ENCODE peak calls at places on chromosome 6, in seven cellular contexts. M, T, N, E, U, F and G are unnamed samples.

GRCh38 chr6:119025793-119026192 is 52.7 kb downstream of the FAM184A start:
- DNase-seq in M (no peak), T (no peak), N (no peak), E (no peak), U (no peak), F (no peak), G (no peak)

GRCh38 chr6:117397536-117398227 is 28.1 kb downstream of the ROS1 start:
- DNase-seq in M (no peak), T (no peak), N (no peak), E (no peak), U (no peak), F (no peak), G (no peak)

GRCh38 chr6:37077459-37078296 is 72.2 kb downstream of the FGD2 start:
- DNase-seq in M (peak; percentile 40), T (peak; percentile 91), N (no peak), E (no peak), U (no peak), F (no peak), G (peak; percentile 95)

GRCh38 chr6:111943723-111944122 is 70.5 kb upstream of the FYN start:
- DNase-seq in M (no peak), T (no peak), N (no peak), E (no peak), U (no peak), F (no peak), G (no peak)

GRCh38 chr6:112216699-112217551 is 37.4 kb downstream of the LAMA4 start:
- DNase-seq in M (peak; percentile 77), T (no peak), N (no peak), E (no peak), U (no peak), F (no peak), G (no peak)

GRCh38 chr6:99232003-99232402 is 117.5 kb downstream of the FAXC start:
- DNase-seq in M (no peak), T (no peak), N (no peak), E (no peak), U (no peak), F (no peak), G (no peak)

GRCh38 chr6:15879372-15880261 is 216.8 kb upstream of the DTNBP1 start:
- DNase-seq in M (peak; percentile 26), T (peak; percentile 81), N (peak; percentile 91), E (no peak), U (peak; percentile 73), F (no peak), G (peak; percentile 79)

GRCh38 chr6:112036088-112036637 is 17.7 kb upstream of the CCN6 start:
- DNase-seq in M (no peak), T (no peak), N (no peak), E (no peak), U (no peak), F (no peak), G (no peak)

GRCh38 chr6:89348372-89348771 is 4.2 kb downstream of the UBE2J1 start:
- DNase-seq in M (no peak), T (no peak), N (no peak), E (no peak), U (no peak), F (no peak), G (no peak)

GRCh38 chr6:1604991-1605821 is 4.5 kb upstream of the FOXC1 start:
- DNase-seq in M (no peak), T (no peak), N (no peak), E (no peak), U (peak; percentile 66), F (no peak), G (no peak)

GRCh38 chr6:131164506-131164905 is 29.2 kb downstream of the AKAP7 start:
- DNase-seq in M (no peak), T (no peak), N (no peak), E (no peak), U (no peak), F (no peak), G (no peak)

GRCh38 chr6:100518588-100518987 is 53.9 kb upstream of the SIM1 start:
- DNase-seq in M (no peak), T (no peak), N (no peak), E (no peak), U (no peak), F (no peak), G (no peak)

GRCh38 chr6:142030115-142030619 is 102.6 kb upstream of the GJE1 start:
- DNase-seq in M (no peak), T (no peak), N (no peak), E (no peak), U (no peak), F (no peak), G (no peak)

GRCh38 chr6:47700051-47700450 is 1.7 kb downstream of the ADGRF4 start:
- DNase-seq in M (peak; percentile 87), T (no peak), N (no peak), E (peak; percentile 67), U (no peak), F (no peak), G (no peak)

GRCh38 chr6:109093732-109094131 is 914 bp downstream of the SESN1 start:
- DNase-seq in M (peak; percentile 14), T (no peak), N (no peak), E (no peak), U (no peak), F (no peak), G (no peak)

GRCh38 chr6:131694832-131695426 is 6.3 kb downstream of the OR2A4 start:
- DNase-seq in M (peak; percentile 73), T (peak; percentile 29), N (peak; percentile 49), E (peak; percentile 41), U (no peak), F (peak; percentile 33), G (peak; percentile 64)

GRCh38 chr6:119858901-119859300 is 509.3 kb upstream of the MAN1A1 start:
- DNase-seq in M (peak; percentile 45), T (no peak), N (no peak), E (no peak), U (no peak), F (no peak), G (no peak)

GRCh38 chr6:146526192-146526591 is 17.4 kb upstream of the RAB32 start:
- DNase-seq in M (no peak), T (no peak), N (no peak), E (no peak), U (no peak), F (no peak), G (no peak)

GRCh38 chr6:37648465-37649330 is 49.0 kb downstream of the MDGA1 start:
- DNase-seq in M (peak; percentile 87), T (no peak), N (no peak), E (no peak), U (peak; percentile 74), F (no peak), G (peak; percentile 67)

GRCh38 chr6:106084106-106084963 is 1.8 kb upstream of the PRDM1 start:
- DNase-seq in M (no peak), T (no peak), N (peak; percentile 91), E (peak; percentile 93), U (no peak), F (no peak), G (no peak)

GRCh38 chr6:54710430-54710829 is 136.1 kb upstream of the FAM83B start:
- DNase-seq in M (no peak), T (no peak), N (no peak), E (no peak), U (no peak), F (no peak), G (no peak)

GRCh38 chr6:121823437-121823851 is 388.0 kb downstream of the GJA1 start:
- DNase-seq in M (peak; percentile 5), T (no peak), N (no peak), E (peak; percentile 10), U (no peak), F (no peak), G (no peak)

GRCh38 chr6:163229050-163229449 is 185.5 kb upstream of the QKI start:
- DNase-seq in M (no peak), T (no peak), N (no peak), E (no peak), U (no peak), F (no peak), G (no peak)

GRCh38 chr6:15375638-15376290 is 129.9 kb downstream of the JARID2 start:
- DNase-seq in M (no peak), T (no peak), N (no peak), E (no peak), U (no peak), F (no peak), G (no peak)

GRCh38 chr6:12064125-12064524 is 52.0 kb downstream of the HIVEP1 start:
- DNase-seq in M (no peak), T (no peak), N (peak; percentile 55), E (no peak), U (no peak), F (no peak), G (no peak)